ENCODE peak calls at places on chromosomes 12 and 14, in four cellular contexts. U is activated T-cell treated with anti-CD3 and anti-CD28 coated beads for 1 hour, B is RCC 7860, O is BE2C. W is an unnamed sample.
A peak's percentile ranks its signal among the peaks of the same experiment; 100 is the strongest.

GRCh38 chr12:18643673-18644072 is 94.1 kb downstream of the PLCZ1 start:
- DNase-seq in U (no peak), B (no peak), O (no peak), W (no peak)

GRCh38 chr12:118714051-118714460 is 267.3 kb upstream of the SRRM4 start:
- DNase-seq in U (no peak), B (peak; percentile 5), O (peak; percentile 67), W (no peak)

GRCh38 chr12:51496907-51497306 is 72.3 kb downstream of the SLC4A8 start:
- DNase-seq in U (no peak), B (no peak), O (no peak), W (no peak)

GRCh38 chr12:57096099-57096572 is 7.2 kb downstream of the NAB2 start:
- DNase-seq in U (no peak), B (no peak), O (no peak), W (no peak)

GRCh38 chr14:96824283-96824682 is 27.1 kb downstream of the VRK1 start:
- DNase-seq in U (no peak), B (no peak), O (no peak), W (no peak)

GRCh38 chr12:24679135-24679534 is 269.8 kb downstream of the BCAT1 start:
- DNase-seq in U (no peak), B (no peak), O (no peak), W (no peak)

GRCh38 chr12:107125833-107126232 is 32.5 kb upstream of the CRY1 start:
- DNase-seq in U (no peak), B (no peak), O (no peak), W (no peak)

GRCh38 chr12:52884526-52885293 is 20.2 kb downstream of the KRT8 start:
- DNase-seq in U (peak; percentile 82), B (peak; percentile 32), O (peak; percentile 81), W (peak; percentile 87)

GRCh38 chr12:15830538-15830937 is 41.4 kb upstream of the EPS8 start:
- DNase-seq in U (no peak), B (no peak), O (no peak), W (no peak)

GRCh38 chr14:77086017-77086727 is 11.9 kb upstream of the CIPC start:
- DNase-seq in U (no peak), B (peak; percentile 15), O (no peak), W (no peak)

GRCh38 chr12:53765891-53766290 is 14.1 kb upstream of the CISTR start:
- DNase-seq in U (no peak), B (no peak), O (no peak), W (no peak)

GRCh38 chr12:10048531-10048930 is 18.0 kb downstream of the CLEC9A start:
- DNase-seq in U (no peak), B (no peak), O (no peak), W (no peak)

GRCh38 chr14:76829016-76829365 is 2.8 kb downstream of the LRRC74A start:
- DNase-seq in U (no peak), B (no peak), O (no peak), W (peak; percentile 68)

GRCh38 chr14:93105362-93105761 is 10.4 kb downstream of the ITPK1 start:
- DNase-seq in U (no peak), B (peak; percentile 62), O (no peak), W (peak; percentile 79)

GRCh38 chr12:104687823-104688573 is 231.2 kb downstream of the CHST11 start:
- DNase-seq in U (peak; percentile 6), B (no peak), O (no peak), W (no peak)

GRCh38 chr14:49972840-49973239 is 80.0 kb downstream of the ARF6 start:
- DNase-seq in U (peak; percentile 19), B (peak; percentile 74), O (no peak), W (no peak)

GRCh38 chr12:114625294-114625851 is 58.6 kb downstream of the TBX3 start:
- DNase-seq in U (peak; percentile 10), B (no peak), O (peak; percentile 82), W (no peak)

GRCh38 chr12:78210894-78211302 is 380.2 kb downstream of the NAV3 start:
- DNase-seq in U (no peak), B (peak; percentile 69), O (no peak), W (no peak)

GRCh38 chr12:64889434-64890216 is 65.2 kb downstream of the TBC1D30 start:
- DNase-seq in U (no peak), B (no peak), O (no peak), W (no peak)

W was measured in Right ventricle myocardium superior.